ENCODE peak calls at places on chromosomes 5 and 9, in four cellular contexts. One of them, this sample, is unnamed.

GRCh38 chr9:134616341-134616740 is 25.3 kb upstream of the COL5A1 start:
- DNase-seq in cardiac muscle cell: no peak
- DNase-seq in heart left ventricle: no peak
- DNase-seq in PC-9: no peak
- DNase-seq in this sample: no peak

GRCh38 chr5:150604010-150604409 is 36.5 kb upstream of the SYNPO start:
- DNase-seq in cardiac muscle cell: no peak
- DNase-seq in heart left ventricle: peak; percentile 16
- DNase-seq in PC-9: no peak
- DNase-seq in this sample: no peak

GRCh38 chr9:104927216-104927911 is 591 bp downstream of the ABCA1 start:
- DNase-seq in cardiac muscle cell: peak; percentile 60
- DNase-seq in heart left ventricle: peak; percentile 67
- DNase-seq in PC-9: peak; percentile 46
- DNase-seq in this sample: no peak

GRCh38 chr5:101473483-101473882 is 570.4 kb upstream of the ST8SIA4 start:
- DNase-seq in cardiac muscle cell: no peak
- DNase-seq in heart left ventricle: no peak
- DNase-seq in PC-9: no peak
- DNase-seq in this sample: no peak

GRCh38 chr5:172004824-172005237 is 1.6 kb downstream of the FBXW11 start:
- DNase-seq in cardiac muscle cell: peak; percentile 11
- DNase-seq in heart left ventricle: no peak
- DNase-seq in PC-9: no peak
- DNase-seq in this sample: no peak

GRCh38 chr5:112210430-112211005 is 208.6 kb downstream of the EPB41L4A start:
- DNase-seq in cardiac muscle cell: peak; percentile 63
- DNase-seq in heart left ventricle: no peak
- DNase-seq in PC-9: no peak
- DNase-seq in this sample: peak; percentile 3

GRCh38 chr9:121059998-121060636 is 10.0 kb upstream of the C5 start:
- DNase-seq in cardiac muscle cell: peak; percentile 81
- DNase-seq in heart left ventricle: no peak
- DNase-seq in PC-9: peak; percentile 62
- DNase-seq in this sample: no peak

GRCh38 chr9:22813520-22813919 is 366.9 kb downstream of the DMRTA1 start:
- DNase-seq in cardiac muscle cell: no peak
- DNase-seq in heart left ventricle: no peak
- DNase-seq in PC-9: no peak
- DNase-seq in this sample: no peak

DNA sequence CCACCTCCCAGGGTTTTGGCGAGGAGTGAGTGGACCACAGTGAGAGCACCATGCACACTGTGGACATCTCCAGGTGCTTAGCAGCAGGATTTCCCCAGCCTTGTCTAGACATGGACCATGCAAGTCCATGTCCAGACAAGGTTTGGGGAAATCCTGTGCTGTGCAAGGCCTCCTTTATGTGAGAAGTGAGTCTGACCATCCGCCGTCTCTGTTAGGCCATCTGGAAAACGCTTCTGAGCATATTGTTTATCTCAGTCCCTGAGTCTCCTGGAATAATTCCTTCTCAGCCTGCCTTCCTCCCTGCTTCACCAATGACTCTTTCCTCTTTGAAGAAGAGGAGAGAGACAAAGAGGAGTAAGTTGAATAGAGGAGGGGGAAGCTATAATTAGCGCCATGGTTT is 26.1 kb upstream of the TNFAIP8 start:
- DNase-seq in cardiac muscle cell: no peak
- DNase-seq in heart left ventricle: no peak
- DNase-seq in PC-9: no peak
- DNase-seq in this sample: no peak
- H3K27ac ChIP-seq in cardiac muscle cell: peak overlapping the region; percentile 52
- H3K27ac ChIP-seq in heart left ventricle: no peak overlapping the region
- H3K27ac ChIP-seq in PC-9: no peak overlapping the region
- H3K27ac ChIP-seq in this sample: no peak overlapping the region

GRCh38 chr9:37971107-37971459 is 67.2 kb upstream of the SLC25A51 start:
- DNase-seq in cardiac muscle cell: no peak
- DNase-seq in heart left ventricle: peak; percentile 28
- DNase-seq in PC-9: no peak
- DNase-seq in this sample: no peak

GRCh38 chr9:37970301-37971106 is 66.6 kb upstream of the SLC25A51 start:
- DNase-seq in cardiac muscle cell: no peak
- DNase-seq in heart left ventricle: peak; percentile 12
- DNase-seq in PC-9: no peak
- DNase-seq in this sample: no peak

GRCh38 chr9:37971691-37972090 is 67.8 kb upstream of the SLC25A51 start:
- DNase-seq in cardiac muscle cell: no peak
- DNase-seq in heart left ventricle: no peak
- DNase-seq in PC-9: no peak
- DNase-seq in this sample: no peak

GRCh38 chr9:37974506-37975173 is 70.7 kb upstream of the SLC25A51 start:
- DNase-seq in cardiac muscle cell: no peak
- DNase-seq in heart left ventricle: peak; percentile 23
- DNase-seq in PC-9: no peak
- DNase-seq in this sample: no peak

DNA sequence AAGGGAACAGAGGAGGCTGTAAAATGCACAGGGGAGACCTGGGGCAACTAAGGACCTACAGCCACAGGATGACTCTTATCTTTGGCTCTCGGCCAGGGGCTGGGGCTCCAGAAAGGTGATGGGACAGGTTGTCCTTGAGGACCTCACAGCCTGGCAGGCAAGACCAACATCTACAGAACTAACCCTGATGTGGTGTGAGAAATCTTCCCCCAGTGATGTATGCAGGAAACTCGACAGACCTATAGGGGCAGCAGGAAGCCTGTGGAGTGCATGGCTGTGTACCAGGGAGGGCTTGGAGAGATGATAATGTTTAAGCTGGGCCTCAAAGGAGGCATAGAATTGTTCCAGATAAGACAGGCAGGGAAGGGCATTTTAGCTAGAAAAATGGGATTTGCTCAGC is 68.4 kb upstream of the SLC25A51 start:
- DNase-seq in cardiac muscle cell: peak; percentile 45
- DNase-seq in heart left ventricle: peak; percentile 47
- DNase-seq in PC-9: no peak
- DNase-seq in this sample: no peak
- H3K27ac ChIP-seq in cardiac muscle cell: no peak overlapping the region
- H3K27ac ChIP-seq in heart left ventricle: no peak overlapping the region
- H3K27ac ChIP-seq in PC-9: no peak overlapping the region
- H3K27ac ChIP-seq in this sample: no peak overlapping the region

DNA sequence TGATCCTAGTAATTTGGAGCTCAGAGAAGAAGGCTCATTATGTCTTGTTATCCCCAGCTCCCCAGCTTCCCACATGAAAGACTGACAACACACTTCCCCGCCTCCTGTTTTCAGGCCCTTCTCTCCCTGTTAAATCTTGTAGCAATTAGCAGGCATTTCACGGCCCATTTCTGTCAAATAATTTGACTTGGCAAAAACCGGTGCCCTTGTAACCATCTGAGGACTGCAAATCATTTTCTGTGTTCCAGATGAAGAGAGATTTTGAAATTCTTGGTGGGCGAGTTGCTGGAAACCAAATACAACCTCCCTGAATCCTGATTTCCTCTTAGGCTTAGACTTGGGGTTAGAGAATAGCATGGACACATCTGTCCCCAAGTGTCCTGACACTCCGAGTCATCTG is 109.7 kb downstream of the MSX2 start:
- DNase-seq in cardiac muscle cell: no peak
- DNase-seq in heart left ventricle: no peak
- DNase-seq in PC-9: no peak
- DNase-seq in this sample: no peak
- H3K27ac ChIP-seq in cardiac muscle cell: no peak overlapping the region
- H3K27ac ChIP-seq in heart left ventricle: no peak overlapping the region
- H3K27ac ChIP-seq in PC-9: no peak overlapping the region
- H3K27ac ChIP-seq in this sample: no peak overlapping the region

GRCh38 chr9:116155700-116156045 is 2.1 kb downstream of the PAPPA start:
- DNase-seq in cardiac muscle cell: peak; percentile 74
- DNase-seq in heart left ventricle: no peak
- DNase-seq in PC-9: no peak
- DNase-seq in this sample: no peak
- H3K27ac ChIP-seq in cardiac muscle cell: no peak overlapping the region
- H3K27ac ChIP-seq in heart left ventricle: peak overlapping the region; percentile 60
- H3K27ac ChIP-seq in PC-9: no peak overlapping the region
- H3K27ac ChIP-seq in this sample: no peak overlapping the region